ENCODE peak calls at places on chromosomes 1 and 21, in four cellular contexts. V is Caco-2, X is tibial nerve, P is HepG2. O is an unnamed sample.

GRCh38 chr1:47646676-47647075 is 208.8 kb downstream of the FOXD2 start:
- DNase-seq in V (no peak), X (no peak), P (no peak), O (no peak)

GRCh38 chr1:235426680-235427079 is 59.5 kb downstream of the TBCE start:
- DNase-seq in V (no peak), X (no peak), P (no peak), O (no peak)

GRCh38 chr21:34886554-34887385 is 162.3 kb downstream of the RUNX1 start:
- DNase-seq in V (no peak), X (no peak), P (no peak), O (no peak)

GRCh38 chr1:9165396-9165795 is 36.5 kb upstream of the GPR157 start:
- DNase-seq in V (no peak), X (no peak), P (no peak), O (no peak)

GRCh38 chr1:243748706-243749283 is 101.2 kb downstream of the AKT3 start:
- DNase-seq in V (no peak), X (no peak), P (peak), O (no peak)

GRCh38 chr21:37462087-37462861 is 95.7 kb downstream of the DYRK1A start:
- DNase-seq in V (no peak), X (no peak), P (peak), O (no peak)

GRCh38 chr1:157115851-157116734 is 16.5 kb upstream of the ETV3L start:
- DNase-seq in V (peak), X (no peak), P (no peak), O (no peak)

GRCh38 chr21:34878501-34878900 is 170.6 kb downstream of the RUNX1 start:
- DNase-seq in V (no peak), X (no peak), P (peak), O (no peak)

GRCh38 chr21:27564684-27565280 is 597.9 kb upstream of the ADAMTS5 start:
- DNase-seq in V (peak), X (no peak), P (no peak), O (no peak)

GRCh38 chr21:46058339-46059145 is 39.4 kb upstream of the COL6A2 start:
- DNase-seq in V (peak), X (no peak), P (no peak), O (no peak)

GRCh38 chr1:66300986-66301451 is 232.9 kb upstream of the SGIP1 start:
- DNase-seq in V (no peak), X (no peak), P (no peak), O (no peak)

GRCh38 chr1:13783551-13783950 is 83.6 kb downstream of the PRDM2 start:
- DNase-seq in V (no peak), X (no peak), P (no peak), O (no peak)

GRCh38 chr1:31891280-31891679 is 46.9 kb downstream of the PTP4A2 start:
- DNase-seq in V (no peak), X (no peak), P (no peak), O (no peak)

GRCh38 chr1:231420959-231421615 is 1.0 kb downstream of the EGLN1 start:
- DNase-seq in V (peak), X (no peak), P (no peak), O (peak)

GRCh38 chr1:93663191-93663614 is 18.4 kb downstream of the BCAR3 start:
- DNase-seq in V (no peak), X (no peak), P (peak), O (no peak)

GRCh38 chr1:150511985-150512660 is 3.4 kb upstream of the FALEC start:
- DNase-seq in V (no peak), X (no peak), P (no peak), O (no peak)

GRCh38 chr1:204027446-204027845 is 45.5 kb upstream of the SOX13 start:
- DNase-seq in V (no peak), X (no peak), P (no peak), O (no peak)

GRCh38 chr1:115240321-115240720 is 97.7 kb downstream of the NGF start:
- DNase-seq in V (no peak), X (no peak), P (no peak), O (no peak)

GRCh38 chr21:42474982-42475381 is 21.0 kb downstream of the RSPH1 start:
- DNase-seq in V (no peak), X (no peak), P (no peak), O (no peak)

GRCh38 chr1:226654046-226654445 is 85.0 kb downstream of the ITPKB start:
- DNase-seq in V (peak), X (no peak), P (peak), O (no peak)

GRCh38 chr1:64745986-64746940 is 1.4 kb downstream of the RAVER2 start:
- DNase-seq in V (no peak), X (no peak), P (no peak), O (no peak)

GRCh38 chr1:156121441-156121840 is 6.9 kb downstream of the LMNA start:
- DNase-seq in V (no peak), X (no peak), P (no peak), O (no peak)

GRCh38 chr1:190436615-190437014 is 41.0 kb downstream of the BRINP3 start:
- DNase-seq in V (no peak), X (no peak), P (peak), O (no peak)

GRCh38 chr1:159669338-159669737 is 45.1 kb downstream of the CRP start:
- DNase-seq in V (no peak), X (no peak), P (no peak), O (no peak)

GRCh38 chr1:2199042-2199810 is 4.7 kb upstream of the FAAP20 start:
- DNase-seq in V (no peak), X (peak), P (peak), O (no peak)
- TF ChIP-seq CTCF in V (no peak), X (no peak), P (peak), O (no peak)

GRCh38 chr1:101438359-101438758 is 201.5 kb downstream of the S1PR1 start:
- DNase-seq in V (no peak), X (no peak), P (peak), O (no peak)
- TF ChIP-seq CTCF in V (no peak), X (no peak), P (peak), O (peak)

GRCh38 chr1:63367218-63368103 is at the start of gene ALG6:
- DNase-seq in V (peak), X (peak), P (peak), O (peak)
- TF ChIP-seq CTCF in V (no peak), X (peak), P (peak), O (peak)

DNA sequence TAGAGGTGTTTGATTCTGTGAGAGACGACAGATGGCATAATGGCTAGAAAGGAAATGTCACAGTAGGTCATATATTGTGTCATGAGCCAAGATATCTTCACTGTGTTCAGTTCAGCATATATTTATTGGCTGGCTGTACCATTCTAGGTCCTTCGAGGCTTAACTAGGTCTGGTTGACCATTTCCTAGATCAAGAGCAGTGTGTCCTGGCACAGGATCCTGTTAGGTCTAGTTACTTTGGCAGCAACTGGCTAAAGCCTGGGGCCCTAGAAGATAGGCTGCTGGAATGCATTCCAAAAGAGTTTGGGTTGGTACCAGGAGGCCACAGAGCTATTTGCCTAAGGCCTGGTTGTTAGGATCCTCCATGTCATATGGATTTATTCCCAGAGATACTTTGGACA is 20.9 kb downstream of the ZBTB40 start:
- DNase-seq in V (no peak), X (no peak), P (no peak), O (no peak)
- TF ChIP-seq CTCF in V (no peak), X (no peak), P (no peak), O (no peak)

O was measured in progenitor cell of endocrine pancreas.